ENCODE peak calls at places on chromosome 21, in six cellular contexts. X is ACHN, Z is A549, L is SK-MEL-5, J is AG09319, C is H7. N is an unnamed sample.

GRCh38 chr21:32803651-32804050 is 32.1 kb upstream of the PAXBP1 start:
- DNase-seq in X (no peak), Z (no peak), L (no peak), J (no peak), C (no peak), N (no peak)

GRCh38 chr21:41744028-41744940 is 22.6 kb downstream of the RIPK4 start:
- DNase-seq in X (no peak), Z (no peak), L (no peak), J (no peak), C (peak; percentile 51), N (no peak)

GRCh38 chr21:43884012-43884860 is 19.2 kb downstream of the AGPAT3 start:
- DNase-seq in X (no peak), Z (peak; percentile 20), L (no peak), J (no peak), C (peak; percentile 68), N (peak; percentile 95)

GRCh38 chr21:16113052-16113715 is 383.4 kb downstream of the USP25 start:
- DNase-seq in X (no peak), Z (no peak), L (no peak), J (no peak), C (no peak), N (no peak)

GRCh38 chr21:21715286-21715969 is 717.2 kb downstream of the NCAM2 start:
- DNase-seq in X (peak; percentile 42), Z (no peak), L (peak; percentile 94), J (no peak), C (no peak), N (no peak)

GRCh38 chr21:32516729-32517649 is 68.3 kb downstream of the TCP10L start:
- DNase-seq in X (no peak), Z (peak; percentile 25), L (no peak), J (peak; percentile 65), C (no peak), N (no peak)

GRCh38 chr21:29499229-29499628 is 200.5 kb downstream of the BACH1 start:
- DNase-seq in X (no peak), Z (no peak), L (no peak), J (no peak), C (no peak), N (no peak)

GRCh38 chr21:16084776-16085364 is 355.1 kb downstream of the USP25 start:
- DNase-seq in X (no peak), Z (no peak), L (peak; percentile 79), J (no peak), C (no peak), N (no peak)

GRCh38 chr21:36846624-36847023 is 119.8 kb downstream of the HLCS start:
- DNase-seq in X (no peak), Z (peak; percentile 29), L (no peak), J (no peak), C (no peak), N (no peak)

N was measured in NCI-H82.